ENCODE peak calls at places on chromosomes 7 and 10, in six cellular contexts. One of them, this sample, is unnamed.

GRCh38 chr7:48279420-48279819 is 108.2 kb downstream of the ABCA13 start:
- DNase-seq in lower lobe of right lung: no peak
- DNase-seq in psoas muscle: no peak
- DNase-seq in body of pancreas: no peak
- DNase-seq in neural progenitor cell: no peak
- DNase-seq in right lobe of liver: no peak
- DNase-seq in this sample: no peak

GRCh38 chr7:44548893-44549292 is 7.8 kb upstream of the NPC1L1 start:
- DNase-seq in lower lobe of right lung: no peak
- DNase-seq in psoas muscle: no peak
- DNase-seq in body of pancreas: no peak
- DNase-seq in neural progenitor cell: no peak
- DNase-seq in right lobe of liver: no peak
- DNase-seq in this sample: no peak

GRCh38 chr10:92839191-92840085 is 8.9 kb upstream of the EXOC6 start:
- DNase-seq in lower lobe of right lung: peak; percentile 79
- DNase-seq in psoas muscle: peak; percentile 66
- DNase-seq in body of pancreas: peak; percentile 59
- DNase-seq in neural progenitor cell: peak; percentile 70
- DNase-seq in right lobe of liver: peak; percentile 75
- DNase-seq in this sample: peak; percentile 58

GRCh38 chr10:95327367-95327766 is 36.6 kb upstream of the PDLIM1 start:
- DNase-seq in lower lobe of right lung: peak; percentile 60
- DNase-seq in psoas muscle: peak; percentile 67
- DNase-seq in body of pancreas: peak; percentile 65
- DNase-seq in neural progenitor cell: peak; percentile 14
- DNase-seq in right lobe of liver: no peak
- DNase-seq in this sample: peak; percentile 86

GRCh38 chr10:78765726-78766335 is 302.9 kb upstream of the ZMIZ1 start:
- DNase-seq in lower lobe of right lung: no peak
- DNase-seq in psoas muscle: no peak
- DNase-seq in body of pancreas: no peak
- DNase-seq in neural progenitor cell: no peak
- DNase-seq in right lobe of liver: peak; percentile 14
- DNase-seq in this sample: no peak

GRCh38 chr10:112446055-112446854 is 459 bp downstream of the ZDHHC6 start:
- DNase-seq in lower lobe of right lung: no peak
- DNase-seq in psoas muscle: no peak
- DNase-seq in body of pancreas: no peak
- DNase-seq in neural progenitor cell: no peak
- DNase-seq in right lobe of liver: no peak
- DNase-seq in this sample: no peak

GRCh38 chr10:77458986-77459590 is 178.5 kb downstream of the KCNMA1 start:
- DNase-seq in lower lobe of right lung: no peak
- DNase-seq in psoas muscle: no peak
- DNase-seq in body of pancreas: no peak
- DNase-seq in neural progenitor cell: no peak
- DNase-seq in right lobe of liver: no peak
- DNase-seq in this sample: no peak

GRCh38 chr7:3585826-3586225 is 284.8 kb downstream of the SDK1 start:
- DNase-seq in lower lobe of right lung: no peak
- DNase-seq in psoas muscle: no peak
- DNase-seq in body of pancreas: no peak
- DNase-seq in neural progenitor cell: peak; percentile 23
- DNase-seq in right lobe of liver: no peak
- DNase-seq in this sample: no peak

GRCh38 chr7:50978633-50979215 is 196.0 kb upstream of the GRB10 start:
- DNase-seq in lower lobe of right lung: no peak
- DNase-seq in psoas muscle: no peak
- DNase-seq in body of pancreas: no peak
- DNase-seq in neural progenitor cell: peak; percentile 13
- DNase-seq in right lobe of liver: no peak
- DNase-seq in this sample: no peak

GRCh38 chr7:79176859-79177477 is 276.5 kb downstream of the MAGI2 start:
- DNase-seq in lower lobe of right lung: no peak
- DNase-seq in psoas muscle: no peak
- DNase-seq in body of pancreas: no peak
- DNase-seq in neural progenitor cell: peak; percentile 56
- DNase-seq in right lobe of liver: no peak
- DNase-seq in this sample: no peak

GRCh38 chr7:33237034-33237433 is 107.7 kb downstream of the BBS9 start:
- DNase-seq in lower lobe of right lung: no peak
- DNase-seq in psoas muscle: no peak
- DNase-seq in body of pancreas: no peak
- DNase-seq in neural progenitor cell: no peak
- DNase-seq in right lobe of liver: no peak
- DNase-seq in this sample: no peak

GRCh38 chr10:88288621-88289059 is 294.5 kb downstream of the RNLS start:
- DNase-seq in lower lobe of right lung: no peak
- DNase-seq in psoas muscle: no peak
- DNase-seq in body of pancreas: no peak
- DNase-seq in neural progenitor cell: no peak
- DNase-seq in right lobe of liver: no peak
- DNase-seq in this sample: no peak

GRCh38 chr7:141362580-141363435 is 188.4 kb upstream of the AGK start:
- DNase-seq in lower lobe of right lung: no peak
- DNase-seq in psoas muscle: peak; percentile 17
- DNase-seq in body of pancreas: no peak
- DNase-seq in neural progenitor cell: no peak
- DNase-seq in right lobe of liver: no peak
- DNase-seq in this sample: no peak

GRCh38 chr10:54833029-54833428 is 32.0 kb upstream of the PCDH15 start:
- DNase-seq in lower lobe of right lung: no peak
- DNase-seq in psoas muscle: no peak
- DNase-seq in body of pancreas: no peak
- DNase-seq in neural progenitor cell: no peak
- DNase-seq in right lobe of liver: no peak
- DNase-seq in this sample: no peak

GRCh38 chr7:98038731-98039130 is 48.7 kb upstream of the OCM2 start:
- DNase-seq in lower lobe of right lung: no peak
- DNase-seq in psoas muscle: no peak
- DNase-seq in body of pancreas: no peak
- DNase-seq in neural progenitor cell: no peak
- DNase-seq in right lobe of liver: no peak
- DNase-seq in this sample: no peak

GRCh38 chr7:73517241-73517995 is 4.7 kb downstream of the BAZ1B start:
- DNase-seq in lower lobe of right lung: no peak
- DNase-seq in psoas muscle: no peak
- DNase-seq in body of pancreas: no peak
- DNase-seq in neural progenitor cell: no peak
- DNase-seq in right lobe of liver: no peak
- DNase-seq in this sample: no peak

GRCh38 chr7:142567676-142568075 is 181.6 kb upstream of the PRSS1 start:
- DNase-seq in lower lobe of right lung: no peak
- DNase-seq in psoas muscle: no peak
- DNase-seq in body of pancreas: no peak
- DNase-seq in neural progenitor cell: no peak
- DNase-seq in right lobe of liver: no peak
- DNase-seq in this sample: no peak

DNA sequence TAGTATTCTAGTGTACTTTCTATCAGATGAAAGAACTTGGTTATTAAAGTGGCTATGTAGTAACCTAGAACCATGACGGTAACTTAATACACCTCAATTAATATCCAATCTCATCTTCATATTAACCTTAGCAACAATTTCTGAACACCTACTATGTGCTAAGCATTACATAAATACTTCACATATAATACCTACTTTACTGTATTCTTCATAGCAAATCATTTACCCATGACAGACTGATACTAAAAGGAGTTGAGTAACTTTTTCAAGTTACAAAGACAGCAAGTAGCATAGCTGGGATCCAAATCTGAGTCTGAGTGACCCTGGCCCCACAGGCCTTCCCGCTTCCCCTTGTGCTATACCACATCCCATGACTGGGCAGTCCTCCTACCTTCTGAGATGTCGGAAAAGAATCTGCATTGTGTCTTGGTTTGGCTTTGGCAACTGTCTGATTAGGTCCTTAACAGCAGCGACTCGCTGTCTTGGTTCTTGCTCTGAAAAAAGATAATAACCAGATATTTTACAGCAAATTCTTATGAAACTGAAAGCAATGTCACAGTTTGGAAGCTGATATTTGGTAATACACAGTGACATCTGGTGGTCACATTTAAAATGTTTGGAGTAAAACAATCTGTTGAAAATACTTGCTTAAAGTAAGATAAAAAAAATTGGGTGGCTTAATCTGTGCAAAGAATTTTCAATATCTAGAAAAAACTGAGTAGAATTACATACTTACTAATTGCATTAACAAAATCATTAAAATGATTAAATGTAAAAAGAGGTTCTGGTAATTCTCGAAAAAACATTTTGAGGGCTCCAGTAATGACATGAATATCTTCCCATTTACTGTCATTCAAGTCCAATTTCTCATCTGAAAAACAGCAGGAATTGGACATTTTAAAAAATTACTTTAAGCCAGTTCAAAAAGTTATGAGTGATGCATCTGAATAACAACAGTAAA is 120.1 kb downstream of the ARHGAP12 start:
- DNase-seq in lower lobe of right lung: peak; percentile 47
- DNase-seq in psoas muscle: peak; percentile 23
- DNase-seq in body of pancreas: peak; percentile 12
- DNase-seq in neural progenitor cell: peak; percentile 41
- DNase-seq in right lobe of liver: no peak
- DNase-seq in this sample: no peak
- TF ChIP-seq CTCF in lower lobe of right lung: peak; percentile 55
- TF ChIP-seq CTCF in psoas muscle: peak; percentile 70
- TF ChIP-seq CTCF in body of pancreas: peak; percentile 8
- TF ChIP-seq CTCF in neural progenitor cell: peak; percentile 75
- TF ChIP-seq CTCF in right lobe of liver: peak; percentile 56
- TF ChIP-seq CTCF in this sample: no peak

DNA sequence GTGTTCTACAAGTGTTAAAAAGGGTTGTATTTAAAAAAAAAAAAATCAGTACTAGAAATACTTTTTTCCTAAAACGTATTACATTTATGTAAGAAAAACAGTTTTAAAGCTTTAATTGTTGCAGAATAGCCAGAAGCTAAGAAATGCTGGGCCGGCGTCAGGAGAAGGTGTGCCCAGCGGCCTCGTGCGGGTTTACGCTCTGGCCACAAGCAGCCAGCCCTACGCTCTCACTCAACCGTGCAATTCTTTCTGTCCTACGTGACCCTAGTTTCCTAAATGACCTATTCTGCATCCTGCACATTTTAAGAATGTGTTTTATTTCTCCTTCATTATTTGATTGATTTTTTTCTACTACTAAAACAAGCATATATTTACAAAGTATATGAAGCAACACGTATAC is 279.7 kb upstream of the KLF14 start:
- DNase-seq in lower lobe of right lung: no peak
- DNase-seq in psoas muscle: no peak
- DNase-seq in body of pancreas: no peak
- DNase-seq in neural progenitor cell: no peak
- DNase-seq in right lobe of liver: no peak
- DNase-seq in this sample: no peak
- H3K4me1 ChIP-seq in lower lobe of right lung: peaks cover 79% of the 10 kb centered on the region
- H3K4me1 ChIP-seq in psoas muscle: peaks cover 85% of the 10 kb centered on the region
- H3K4me1 ChIP-seq in body of pancreas: peaks cover 35% of the 10 kb centered on the region
- H3K4me1 ChIP-seq in neural progenitor cell: no peaks in the 10 kb centered on the region
- H3K4me1 ChIP-seq in right lobe of liver: peaks cover 35% of the 10 kb centered on the region
- H3K4me1 ChIP-seq in this sample: peaks cover 68% of the 10 kb centered on the region

GRCh38 chr10:84114088-84114667 is 25.1 kb upstream of the GHITM start:
- DNase-seq in lower lobe of right lung: no peak
- DNase-seq in psoas muscle: no peak
- DNase-seq in body of pancreas: no peak
- DNase-seq in neural progenitor cell: peak; percentile 28
- DNase-seq in right lobe of liver: no peak
- DNase-seq in this sample: no peak
- TF ChIP-seq CTCF in lower lobe of right lung: no peak
- TF ChIP-seq CTCF in psoas muscle: no peak
- TF ChIP-seq CTCF in body of pancreas: no peak
- TF ChIP-seq CTCF in neural progenitor cell: peak; percentile 50
- TF ChIP-seq CTCF in right lobe of liver: peak; percentile 19
- TF ChIP-seq CTCF in this sample: no peak

GRCh38 chr10:5096108-5096507 is 1.9 kb downstream of the AKR1C3 start:
- DNase-seq in lower lobe of right lung: no peak
- DNase-seq in psoas muscle: no peak
- DNase-seq in body of pancreas: no peak
- DNase-seq in neural progenitor cell: no peak
- DNase-seq in right lobe of liver: no peak
- DNase-seq in this sample: no peak
- H3K4me1 ChIP-seq in lower lobe of right lung: peaks cover 16% of the 10 kb centered on the region
- H3K4me1 ChIP-seq in psoas muscle: no peaks in the 10 kb centered on the region
- H3K4me1 ChIP-seq in body of pancreas: peaks cover 19% of the 10 kb centered on the region
- H3K4me1 ChIP-seq in neural progenitor cell: no peaks in the 10 kb centered on the region
- H3K4me1 ChIP-seq in right lobe of liver: peaks cover 4% of the 10 kb centered on the region
- H3K4me1 ChIP-seq in this sample: peaks cover 6% of the 10 kb centered on the region

GRCh38 chr7:5477723-5478531 is 54.3 kb upstream of the TNRC18 start:
- DNase-seq in lower lobe of right lung: peak; percentile 66
- DNase-seq in psoas muscle: no peak
- DNase-seq in body of pancreas: peak; percentile 37
- DNase-seq in neural progenitor cell: peak; percentile 77
- DNase-seq in right lobe of liver: no peak
- DNase-seq in this sample: no peak
- TF ChIP-seq CTCF in lower lobe of right lung: no peak
- TF ChIP-seq CTCF in psoas muscle: peak; percentile 7
- TF ChIP-seq CTCF in body of pancreas: no peak
- TF ChIP-seq CTCF in neural progenitor cell: peak; percentile 34
- TF ChIP-seq CTCF in right lobe of liver: no peak
- TF ChIP-seq CTCF in this sample: no peak

This sample was measured in stomach.